ENCODE peak calls at places on chromosomes 13 and 19, in four cellular contexts. X, C, M and L are unnamed samples.

GRCh38 chr19:17718988-17719711 is at the start of gene MAP1S:
- DNase-seq in M (peak; percentile 47), X (no peak), C (peak; percentile 89), L (peak; percentile 31)

GRCh38 chr13:40271511-40271910 is 394.9 kb downstream of the FOXO1 start:
- DNase-seq in M (no peak), C (no peak), X (peak; percentile 24), L (no peak)

GRCh38 chr13:104773775-104774174 is 1707.6 kb upstream of the SLC10A2 start:
- DNase-seq in X (no peak), C (peak; percentile 68), M (peak; percentile 71), L (no peak)

GRCh38 chr13:105971720-105972119 is 563.7 kb downstream of the EFNB2 start:
- DNase-seq in C (no peak), M (no peak), X (no peak), L (no peak)

GRCh38 chr13:111080642-111081041 is 34.5 kb upstream of the ARHGEF7 start:
- DNase-seq in C (no peak), X (no peak), M (no peak), L (no peak)

GRCh38 chr13:89227356-89227755 is 1556.2 kb downstream of the SLITRK5 start:
- DNase-seq in X (no peak), C (no peak), M (peak; percentile 73), L (no peak)

GRCh38 chr19:32363175-32363574 is 17.8 kb downstream of the ZNF507 start:
- DNase-seq in X (no peak), C (no peak), M (peak; percentile 58), L (peak; percentile 54)

GRCh38 chr13:23992722-23993438 is 95.6 kb upstream of the C1QTNF9B start:
- DNase-seq in X (no peak), M (no peak), C (no peak), L (no peak)

GRCh38 chr19:3867971-3868769 is 668 bp downstream of the ZFR2 start:
- DNase-seq in X (no peak), C (no peak), M (no peak), L (no peak)

GRCh38 chr13:75803175-75803611 is 167.1 kb downstream of the LMO7 start:
- DNase-seq in X (no peak), M (no peak), C (peak; percentile 9), L (peak; percentile 19)

GRCh38 chr13:110832531-110832930 is 82.3 kb downstream of the ANKRD10 start:
- DNase-seq in C (no peak), X (no peak), M (no peak), L (no peak)

GRCh38 chr19:45455707-45456499 is 11.9 kb upstream of the FOSB start:
- DNase-seq in X (peak; percentile 67), C (peak; percentile 87), M (peak; percentile 95), L (peak; percentile 97)

GRCh38 chr13:113854238-113855011 is 9.5 kb downstream of the GAS6 start:
- DNase-seq in C (no peak), M (no peak), X (no peak), L (peak; percentile 13)

GRCh38 chr13:113855012-113855921 is 8.6 kb downstream of the GAS6 start:
- DNase-seq in M (no peak), X (no peak), C (no peak), L (peak; percentile 3)

GRCh38 chr13:113852536-113853517 is 11.0 kb downstream of the GAS6 start:
- DNase-seq in X (no peak), M (no peak), C (no peak), L (peak; percentile 5)

GRCh38 chr13:113851826-113852535 is 11.9 kb downstream of the GAS6 start:
- DNase-seq in C (no peak), M (no peak), X (no peak), L (no peak)

GRCh38 chr13:113853518-113854237 is 10.2 kb downstream of the GAS6 start:
- DNase-seq in C (no peak), M (no peak), X (no peak), L (peak; percentile 10)
- H3K4me3 ChIP-seq in C (no peak overlapping the region), M (no peak overlapping the region), X (no peak overlapping the region), L (no peak overlapping the region)

GRCh38 chr13:102351486-102351885 is 50.4 kb downstream of the FGF14 start:
- DNase-seq in M (no peak), X (no peak), C (no peak), L (no peak)

GRCh38 chr13:102347490-102347889 is 54.4 kb downstream of the FGF14 start:
- DNase-seq in M (no peak), C (no peak), X (no peak), L (no peak)

GRCh38 chr13:102344410-102344809 is 57.4 kb downstream of the FGF14 start:
- DNase-seq in X (no peak), C (no peak), M (no peak), L (no peak)

DNA sequence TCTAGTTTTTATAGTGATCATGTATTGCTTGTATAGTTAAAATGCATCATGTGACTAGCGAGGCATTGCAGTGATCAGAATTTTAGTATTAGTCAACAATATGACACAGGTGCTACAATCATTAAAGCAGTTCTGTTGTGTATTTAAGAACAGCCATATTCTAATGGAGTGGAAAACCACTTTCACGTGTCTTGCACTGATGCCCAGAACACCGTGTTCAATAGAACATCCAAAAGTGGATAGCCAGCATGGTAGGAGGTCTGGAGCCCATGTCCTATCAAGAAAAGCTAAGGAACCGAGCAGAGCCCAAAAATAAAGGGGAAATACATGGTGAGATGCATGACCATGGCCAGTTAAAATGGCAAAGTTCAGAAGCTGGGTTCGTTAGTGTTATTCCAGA is 55.1 kb downstream of the FGF14 start:
- DNase-seq in C (no peak), X (no peak), M (no peak), L (no peak)
- H3K27ac ChIP-seq in C (no peak overlapping the region), X (no peak overlapping the region), M (no peak overlapping the region), L (no peak overlapping the region)

GRCh38 chr13:35478384-35479222 is 2.1 kb upstream of the MAB21L1 start:
- DNase-seq in X (no peak), C (peak; percentile 43), M (no peak), L (no peak)
- H3K4me3 ChIP-seq in X (no peak overlapping the region), C (no peak overlapping the region), M (no peak overlapping the region), L (no peak overlapping the region)

DNA sequence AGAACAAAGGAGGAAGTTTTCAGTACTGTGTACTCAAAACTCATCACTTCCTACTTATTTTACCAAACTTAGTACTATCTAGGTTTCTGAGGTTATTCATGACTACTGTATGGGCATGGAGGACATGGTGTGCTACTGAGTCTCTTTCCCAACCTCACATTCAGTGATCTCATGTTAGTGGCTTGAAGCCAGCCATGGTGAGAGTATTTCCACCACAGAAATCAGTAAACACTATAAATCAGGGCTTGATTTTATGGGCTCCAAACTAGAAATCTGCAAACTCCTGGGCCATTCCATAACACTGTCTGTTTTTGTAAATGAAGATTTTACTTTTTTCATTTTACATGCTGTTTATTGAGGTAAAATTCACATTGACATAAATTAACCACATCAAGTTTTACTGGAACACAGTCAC is 19.7 kb downstream of the MED26 start:
- DNase-seq in X (no peak), M (peak; percentile 61), C (no peak), L (peak; percentile 70)
- H3K27ac ChIP-seq in X (peak overlapping the region; percentile 80), M (no peak overlapping the region), C (no peak overlapping the region), L (peak overlapping the region; percentile 80)

DNA sequence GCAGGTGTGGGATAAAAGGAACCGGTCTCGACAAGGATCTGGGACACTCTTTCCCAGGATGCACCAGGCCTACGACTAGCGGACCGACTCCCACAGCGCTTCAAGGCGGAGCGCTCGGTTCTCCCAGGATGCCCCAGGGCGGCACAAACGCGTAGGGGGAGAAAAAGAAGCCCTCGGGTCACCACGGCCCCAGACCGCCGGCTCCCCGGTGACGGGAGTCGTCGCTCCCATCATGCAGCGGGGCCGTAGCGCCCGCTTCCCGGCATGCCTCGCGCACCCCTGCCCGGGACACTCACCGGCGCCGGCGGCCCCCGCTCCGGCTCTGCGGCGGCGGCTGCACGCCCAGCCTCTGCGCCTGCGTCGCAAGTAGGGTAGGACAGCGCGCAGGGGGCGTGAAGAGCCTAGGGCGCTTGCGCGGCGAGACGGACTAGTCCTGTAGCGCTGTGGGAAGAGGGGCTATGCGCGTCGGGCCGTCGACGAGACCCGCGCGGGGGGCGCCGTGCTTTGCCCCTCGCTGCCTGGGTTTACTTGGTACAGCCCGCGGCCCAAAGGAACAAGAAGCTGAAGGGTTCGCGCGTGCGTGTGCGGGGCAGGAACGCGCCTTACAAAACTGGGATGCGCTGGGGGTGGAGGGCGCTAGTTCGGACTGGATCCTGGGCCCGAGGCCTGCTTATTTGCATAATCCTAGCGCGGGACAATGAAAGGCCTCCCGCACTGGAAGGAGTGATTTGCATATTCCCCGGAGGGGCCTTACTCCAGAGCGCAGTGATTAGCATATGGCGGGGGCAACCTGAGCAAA is at the start of gene ZNF428:
- DNase-seq in M (peak; percentile 74), X (peak; percentile 66), C (peak; percentile 94), L (peak; percentile 88)
- H3K4me3 ChIP-seq in M (peak within 1 kb of the TSS; percentile 78), X (peak within 1 kb of the TSS; percentile 59), C (peak within 1 kb of the TSS; percentile 56), L (peak within 1 kb of the TSS; percentile 74)

DNA sequence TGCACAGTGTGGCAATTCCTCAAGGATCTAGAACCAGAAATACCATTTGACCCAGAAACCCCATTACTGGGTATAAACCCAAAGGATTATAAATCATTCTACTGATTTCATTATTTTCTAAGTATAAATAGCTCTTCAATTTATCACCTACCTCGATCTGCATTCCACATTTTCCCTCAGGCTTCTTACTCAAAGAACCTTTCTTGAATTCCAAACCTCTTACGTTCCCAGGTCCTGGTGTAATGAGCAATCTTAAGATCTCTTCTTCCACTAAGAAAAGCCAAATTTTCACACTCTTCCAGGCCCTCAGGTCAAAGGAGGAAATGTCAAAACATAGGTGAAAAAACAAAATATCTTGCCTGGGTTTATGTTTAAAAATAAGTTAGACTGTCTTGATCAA is 237.3 kb upstream of the GPC6 start:
- DNase-seq in X (no peak), C (no peak), M (no peak), L (no peak)
- H3K27ac ChIP-seq in X (no peak overlapping the region), C (no peak overlapping the region), M (no peak overlapping the region), L (no peak overlapping the region)

GRCh38 chr19:1111641-1112253 is 8.0 kb downstream of the GPX4 start:
- DNase-seq in X (no peak), C (no peak), M (no peak), L (no peak)

GRCh38 chr19:1112254-1113208 is 8.7 kb downstream of the GPX4 start:
- DNase-seq in M (no peak), C (peak; percentile 31), X (peak; percentile 68), L (peak; percentile 45)

GRCh38 chr19:1113986-1114483 is 10.2 kb downstream of the GPX4 start:
- DNase-seq in C (no peak), M (no peak), X (no peak), L (no peak)

GRCh38 chr19:1115646-1116420 is 12.0 kb downstream of the GPX4 start:
- DNase-seq in X (no peak), C (no peak), M (no peak), L (no peak)

DNA sequence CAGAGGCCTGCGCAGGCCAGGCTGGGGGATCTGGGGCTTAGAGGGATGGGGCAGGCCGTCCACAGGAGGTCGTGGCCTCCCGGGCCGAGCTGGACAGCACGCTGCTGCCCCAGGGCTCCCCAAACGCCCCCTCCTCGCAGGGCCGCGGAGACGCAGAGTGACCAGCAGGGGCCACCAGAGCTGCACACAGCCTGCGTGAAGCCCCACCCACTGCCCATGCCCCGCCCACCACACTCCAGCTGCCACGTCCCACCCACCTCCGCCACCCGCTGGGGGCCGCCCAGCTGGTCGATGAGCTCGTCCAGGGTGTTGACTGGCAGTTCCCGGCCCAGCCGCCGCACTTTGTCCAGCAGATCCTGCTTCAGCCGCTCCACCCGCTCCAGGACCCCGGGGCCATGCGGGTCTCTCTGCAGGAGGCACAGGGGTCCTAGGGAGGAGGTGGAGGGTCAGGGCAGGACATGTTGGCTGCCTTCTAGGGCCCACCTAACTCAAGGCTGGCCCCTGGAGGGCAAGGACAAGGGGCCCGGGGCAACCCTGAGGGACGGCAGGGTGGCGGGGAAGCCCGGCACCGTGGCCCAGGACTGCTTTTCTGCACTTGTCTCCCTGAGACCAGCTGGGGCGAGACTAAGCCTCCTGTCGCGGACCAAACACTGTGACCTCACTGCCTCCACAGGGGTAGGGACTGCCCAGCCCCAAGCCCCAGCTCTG is 9.6 kb downstream of the GPX4 start:
- DNase-seq in C (peak; percentile 97), M (peak; percentile 66), X (peak; percentile 97), L (peak; percentile 97)
- H3K4me3 ChIP-seq in C (no peak overlapping the region), M (no peak overlapping the region), X (no peak overlapping the region), L (no peak overlapping the region)

GRCh38 chr13:93293716-93294115 is 67.1 kb downstream of the GPC6 start:
- DNase-seq in M (no peak), X (no peak), C (no peak), L (no peak)
- H3K27ac ChIP-seq in M (no peak overlapping the region), X (no peak overlapping the region), C (no peak overlapping the region), L (no peak overlapping the region)